ENCODE peak calls at places on chromosomes 2 and 18, in seven cellular contexts. Z, R, B, C, K, G and N are unnamed samples.

GRCh38 chr18:5295231-5295920 is at the start of gene ZBTB14:
- DNase-seq in Z (peak), R (peak), B (peak), C (peak), K (peak), G (no peak), N (no peak)

GRCh38 chr2:54655051-54655809 is 68.2 kb upstream of the EML6 start:
- DNase-seq in Z (no peak), R (no peak), B (peak), C (no peak), K (no peak), G (no peak), N (no peak)

GRCh38 chr2:235766206-235766794 is 272.5 kb downstream of the AGAP1 start:
- DNase-seq in Z (peak), R (peak), B (peak), C (peak), K (peak), G (peak), N (peak)

GRCh38 chr2:241893265-241893664 is 23.7 kb downstream of the RTP5 start:
- DNase-seq in Z (no peak), R (no peak), B (no peak), C (no peak), K (no peak), G (no peak), N (no peak)

GRCh38 chr2:239143858-239144712 is 256.7 kb downstream of the HDAC4 start:
- DNase-seq in Z (no peak), R (no peak), B (peak), C (peak), K (peak), G (no peak), N (no peak)

GRCh38 chr2:239400000-239400831 is 604 bp downstream of the HDAC4 start:
- DNase-seq in Z (no peak), R (no peak), B (peak), C (peak), K (no peak), G (no peak), N (no peak)

GRCh38 chr2:232406556-232407310 is at the start of gene ALPG:
- DNase-seq in Z (no peak), R (no peak), B (no peak), C (no peak), K (no peak), G (no peak), N (no peak)

GRCh38 chr2:226137201-226137811 is 662.3 kb downstream of the IRS1 start:
- DNase-seq in Z (no peak), R (no peak), B (peak), C (no peak), K (no peak), G (no peak), N (no peak)

GRCh38 chr2:44237221-44237620 is 38.1 kb upstream of the SLC3A1 start:
- DNase-seq in Z (no peak), R (no peak), B (no peak), C (peak), K (no peak), G (no peak), N (no peak)

GRCh38 chr2:45651415-45652089 is at the start of gene PRKCE:
- DNase-seq in Z (no peak), R (no peak), B (no peak), C (peak), K (peak), G (no peak), N (no peak)